ENCODE peak calls at places on chromosomes 4 and X, in four cellular contexts. S is HepG2, K is H1, B is GM12878. F is an unnamed sample.

GRCh38 chr4:151147000-151147399 is 47.6 kb downstream of the RPS3A start:
- DNase-seq in S (no peak), K (no peak), B (no peak), F (no peak)

GRCh38 chrX:39840141-39841126 is 257.3 kb downstream of the BCOR start:
- DNase-seq in S (no peak), K (no peak), B (no peak), F (no peak)

GRCh38 chrX:65148232-65148631 is 172.0 kb upstream of the ZC4H2 start:
- DNase-seq in S (no peak), K (no peak), B (no peak), F (no peak)

GRCh38 chrX:39133971-39134370 is 332.7 kb downstream of the MID1IP1 start:
- DNase-seq in S (no peak), K (peak; percentile 54), B (no peak), F (no peak)

GRCh38 chr4:165828928-165829327 is 44.1 kb upstream of the TLL1 start:
- DNase-seq in S (no peak), K (no peak), B (no peak), F (no peak)

GRCh38 chr4:15600176-15600575 is 55.0 kb downstream of the FBXL5 start:
- DNase-seq in S (no peak), K (no peak), B (no peak), F (no peak)

GRCh38 chr4:85268146-85268545 is 206.8 kb upstream of the ARHGAP24 start:
- DNase-seq in S (no peak), K (no peak), B (no peak), F (no peak)

GRCh38 chr4:97216031-97216430 is 927.2 kb downstream of the STPG2 start:
- DNase-seq in S (no peak), K (no peak), B (no peak), F (no peak)

GRCh38 chr4:102710986-102711385 is 49.8 kb downstream of the MANBA start:
- DNase-seq in S (no peak), K (no peak), B (no peak), F (no peak)

GRCh38 chr4:184237612-184238011 is 19.9 kb upstream of the ENPP6 start:
- DNase-seq in S (no peak), K (no peak), B (no peak), F (no peak)

GRCh38 chr4:32216502-32216901 is 1496.3 kb downstream of the PCDH7 start:
- DNase-seq in S (no peak), K (no peak), B (no peak), F (no peak)

GRCh38 chr4:120443111-120443510 is 376.5 kb upstream of the MAD2L1 start:
- DNase-seq in S (no peak), K (no peak), B (no peak), F (no peak)

GRCh38 chr4:156223985-156224384 is 270.3 kb upstream of the CTSO start:
- DNase-seq in S (no peak), K (no peak), B (no peak), F (no peak)

GRCh38 chr4:17385403-17385802 is 126.5 kb downstream of the QDPR start:
- DNase-seq in S (no peak), K (no peak), B (peak; percentile 24), F (no peak)

GRCh38 chrX:155632424-155633100 is 19.8 kb upstream of the TMLHE start:
- DNase-seq in S (no peak), K (no peak), B (peak; percentile 3), F (no peak)

GRCh38 chrX:132169554-132169953 is 41.7 kb upstream of the FRMD7 start:
- DNase-seq in S (peak; percentile 13), K (no peak), B (no peak), F (no peak)

GRCh38 chr4:142984871-142985585 is 138.9 kb upstream of the INPP4B start:
- DNase-seq in S (peak; percentile 23), K (peak; percentile 48), B (no peak), F (peak; percentile 18)
- TF ChIP-seq SUZ12 in S (no peak), K (no peak), B (no peak), F (no peak)

DNA sequence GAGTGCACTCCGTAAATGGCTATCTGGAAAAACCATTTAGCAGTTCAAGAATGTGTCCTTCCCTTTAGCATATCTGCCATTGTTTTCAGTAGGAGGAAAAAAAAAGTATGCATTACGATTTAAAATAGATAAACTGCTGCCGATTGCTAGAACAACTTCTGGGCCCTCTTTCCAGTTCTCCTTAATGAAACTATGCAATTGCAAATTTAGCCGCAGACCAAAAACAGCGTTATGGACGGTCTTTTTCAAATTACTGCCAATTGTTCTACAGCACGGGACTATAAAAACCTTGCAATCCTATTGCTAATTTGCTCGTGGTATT is 1.3 kb upstream of the CAMK2D start:
- DNase-seq in S (no peak), K (no peak), B (no peak), F (no peak)
- H3K9ac ChIP-seq in S (peak overlapping the region; percentile 89), K (peak overlapping the region; percentile 68), B (peak overlapping the region; percentile 91), F (peak overlapping the region; percentile 57)

GRCh38 chr4:182432819-182433218 is 189.6 kb downstream of the TENM3 start:
- DNase-seq in S (no peak), K (no peak), B (no peak), F (no peak)

GRCh38 chr4:182429896-182430295 is 186.7 kb downstream of the TENM3 start:
- DNase-seq in S (no peak), K (no peak), B (no peak), F (no peak)

DNA sequence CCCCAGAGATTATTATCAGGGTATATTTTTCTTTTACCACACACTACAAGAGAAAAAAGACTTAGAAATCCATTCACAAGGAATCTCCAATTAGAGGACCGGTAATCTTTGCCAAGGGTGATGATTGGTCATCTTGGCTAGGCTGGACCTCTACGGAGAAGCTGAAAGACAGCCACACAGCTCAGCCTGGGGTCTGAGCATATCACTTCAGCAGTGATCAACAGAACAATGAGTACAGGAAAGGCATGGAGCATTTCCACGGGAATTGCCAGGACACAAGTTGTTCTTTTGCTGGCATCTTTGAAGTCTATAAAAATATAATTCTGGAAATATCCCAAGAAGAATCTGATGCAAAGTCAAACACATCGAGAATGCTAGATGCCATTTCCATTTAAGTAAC is 191.5 kb downstream of the TENM3 start:
- DNase-seq in S (no peak), K (no peak), B (no peak), F (no peak)
- TF ChIP-seq SUZ12 in S (no peak), K (no peak), B (no peak), F (no peak)

DNA sequence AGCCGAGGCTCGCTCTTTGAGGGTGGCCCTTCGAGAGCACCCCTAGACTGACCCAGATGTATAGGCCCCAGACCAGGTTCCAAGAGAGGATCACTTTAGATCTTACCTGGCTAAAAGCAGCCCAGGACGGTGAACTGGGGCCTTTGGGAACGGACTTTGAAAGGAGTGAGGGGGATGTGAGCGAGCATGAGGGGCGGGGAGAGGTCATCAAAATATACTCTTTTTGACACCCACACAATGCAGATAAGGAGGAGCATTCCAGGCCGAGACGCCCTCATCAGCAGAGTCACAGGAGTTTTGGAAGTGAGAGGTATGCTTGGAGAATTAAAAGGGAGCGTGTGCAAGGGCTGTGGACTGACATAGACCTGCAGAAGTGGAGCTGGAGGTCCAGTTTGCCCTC is 528 bp downstream of the NSDHL start:
- DNase-seq in S (no peak), K (no peak), B (no peak), F (no peak)
- H3K9ac ChIP-seq in S (peak overlapping the region; percentile 91), K (peak overlapping the region; percentile 73), B (peak overlapping the region; percentile 67), F (peak overlapping the region; percentile 85)

DNA sequence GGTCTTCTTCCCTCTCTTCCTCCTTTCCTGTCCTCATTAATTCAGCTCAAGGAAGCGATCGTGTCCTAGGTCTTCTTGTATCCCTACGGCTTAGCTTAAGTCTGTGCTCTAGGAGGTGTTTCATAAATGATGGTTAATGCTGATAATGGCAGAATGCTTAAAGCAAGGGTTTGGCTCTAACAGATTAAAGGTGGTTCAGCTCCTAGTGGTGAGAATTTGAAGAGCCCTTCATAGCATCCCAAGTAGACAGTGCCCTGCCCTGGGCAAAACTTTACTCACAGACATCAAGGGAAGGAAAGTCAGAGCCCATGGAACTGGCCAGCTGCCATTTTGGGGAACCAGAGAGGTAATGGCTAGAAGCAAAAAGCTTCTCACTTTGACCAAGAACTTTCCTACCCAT is 47.0 kb upstream of the PGRMC1 start:
- DNase-seq in S (no peak), K (no peak), B (no peak), F (no peak)
- TF ChIP-seq SUZ12 in S (no peak), K (no peak), B (no peak), F (no peak)

DNA sequence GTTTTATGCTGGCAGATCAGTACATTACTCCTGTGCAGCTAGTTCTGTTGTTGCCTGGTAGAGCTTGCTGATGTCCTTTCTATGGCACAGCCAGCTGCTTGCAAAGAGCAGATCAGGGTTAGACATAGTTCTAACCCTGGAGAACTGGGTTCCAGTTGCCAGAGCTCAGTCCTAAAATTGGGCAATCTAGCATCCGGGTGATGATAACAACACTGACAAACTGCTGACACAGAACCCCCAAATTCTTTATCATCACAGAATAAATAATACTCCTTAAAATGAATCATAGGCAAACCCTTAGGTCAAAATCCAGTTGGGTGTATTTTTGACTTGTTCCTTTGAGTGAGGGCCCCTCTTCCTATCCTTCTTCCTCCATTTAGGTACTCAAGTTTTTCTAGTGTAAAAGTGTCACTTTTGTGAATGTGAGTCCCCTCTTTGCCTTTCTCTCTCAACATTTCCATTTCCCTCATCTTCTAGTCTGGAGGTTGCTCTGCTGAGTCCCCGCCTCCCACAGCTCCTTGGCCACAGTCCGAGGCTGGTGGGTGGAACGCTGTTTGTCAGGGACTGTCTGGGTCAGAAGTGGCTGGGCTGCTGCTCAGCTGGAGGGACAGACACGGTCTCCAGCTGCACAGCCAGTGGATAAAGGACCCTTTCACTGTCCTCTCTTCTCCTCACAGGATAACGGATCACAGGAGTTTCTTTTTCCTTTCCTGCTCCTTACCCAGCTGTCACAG is 93.6 kb upstream of the RASGEF1B start:
- DNase-seq in S (no peak), K (no peak), B (no peak), F (no peak)
- H3K9ac ChIP-seq in S (no peak overlapping the region), K (no peak overlapping the region), B (no peak overlapping the region), F (no peak overlapping the region)